ENCODE peak calls at places on chromosomes 11 and 22, in five cellular contexts. One of them, this sample, is unnamed.

GRCh38 chr11:104781037-104781436 is 117.2 kb downstream of the CASP12 start:
- DNase-seq in DMS153: no peak
- DNase-seq in thoracic aorta: no peak
- DNase-seq in type B pancreatic cell: no peak
- DNase-seq in NCI-H510A treated with DMSO at 0.1 percent for 48 hours: no peak
- DNase-seq in this sample: no peak

GRCh38 chr22:29738118-29738815 is 18.5 kb downstream of the CABP7 start:
- DNase-seq in DMS153: no peak
- DNase-seq in thoracic aorta: no peak
- DNase-seq in type B pancreatic cell: no peak
- DNase-seq in NCI-H510A treated with DMSO at 0.1 percent for 48 hours: no peak
- DNase-seq in this sample: no peak

GRCh38 chr11:28107331-28107725 is 628 bp downstream of the KIF18A start:
- DNase-seq in DMS153: no peak
- DNase-seq in thoracic aorta: no peak
- DNase-seq in type B pancreatic cell: no peak
- DNase-seq in NCI-H510A treated with DMSO at 0.1 percent for 48 hours: peak
- DNase-seq in this sample: no peak

GRCh38 chr11:3840289-3840869 is 380 bp downstream of the RHOG start:
- DNase-seq in DMS153: no peak
- DNase-seq in thoracic aorta: peak
- DNase-seq in type B pancreatic cell: no peak
- DNase-seq in NCI-H510A treated with DMSO at 0.1 percent for 48 hours: no peak
- DNase-seq in this sample: no peak

GRCh38 chr11:122850076-122850631 is 11.9 kb downstream of the CRTAM start:
- DNase-seq in DMS153: no peak
- DNase-seq in thoracic aorta: no peak
- DNase-seq in type B pancreatic cell: no peak
- DNase-seq in NCI-H510A treated with DMSO at 0.1 percent for 48 hours: no peak
- DNase-seq in this sample: no peak

GRCh38 chr22:39087881-39088687 is 9.0 kb upstream of the APOBEC3H start:
- DNase-seq in DMS153: no peak
- DNase-seq in thoracic aorta: no peak
- DNase-seq in type B pancreatic cell: no peak
- DNase-seq in NCI-H510A treated with DMSO at 0.1 percent for 48 hours: peak
- DNase-seq in this sample: no peak

GRCh38 chr11:18491924-18492323 is 34.8 kb downstream of the TSG101 start:
- DNase-seq in DMS153: no peak
- DNase-seq in thoracic aorta: no peak
- DNase-seq in type B pancreatic cell: no peak
- DNase-seq in NCI-H510A treated with DMSO at 0.1 percent for 48 hours: no peak
- DNase-seq in this sample: no peak

GRCh38 chr22:25900880-25901279 is 158.9 kb downstream of the MYO18B start:
- DNase-seq in DMS153: no peak
- DNase-seq in thoracic aorta: no peak
- DNase-seq in type B pancreatic cell: no peak
- DNase-seq in NCI-H510A treated with DMSO at 0.1 percent for 48 hours: peak
- DNase-seq in this sample: no peak

This sample was measured in cerebellar nuclear complex.